ENCODE peak calls at places on chromosomes 5 and 9, in six cellular contexts. M is AG04449; P is CD8-positive, alpha-beta T cell; E is fibroblast of lung; S is AG10803; Z is heart left ventricle. H is an unnamed sample.
A peak's percentile ranks its signal among the peaks of the same experiment; 100 is the strongest.

GRCh38 chr5:107653685-107654084 is 17.1 kb downstream of the EFNA5 start:
- DNase-seq in M (no peak), P (no peak), E (no peak), S (no peak), Z (no peak), H (no peak)

GRCh38 chr5:176768174-176768970 is 42.0 kb upstream of the UNC5A start:
- DNase-seq in M (no peak), P (no peak), E (no peak), S (no peak), Z (no peak), H (no peak)

GRCh38 chr5:95068303-95068702 is 216.6 kb downstream of the MCTP1 start:
- DNase-seq in M (no peak), P (no peak), E (no peak), S (no peak), Z (no peak), H (no peak)

GRCh38 chr9:127457191-127457878 is 6.0 kb downstream of the LRSAM1 start:
- DNase-seq in M (no peak), P (no peak), E (no peak), S (no peak), Z (no peak), H (no peak)

GRCh38 chr9:123749580-123750202 is 180.2 kb downstream of the DENND1A start:
- DNase-seq in M (no peak), P (no peak), E (peak; percentile 44), S (no peak), Z (no peak), H (peak; percentile 33)

GRCh38 chr5:144267961-144268513 is 97.4 kb downstream of the KCTD16 start:
- DNase-seq in M (no peak), P (no peak), E (no peak), S (no peak), Z (no peak), H (no peak)

GRCh38 chr5:175520321-175520720 is 42.0 kb downstream of the SFXN1 start:
- DNase-seq in M (no peak), P (no peak), E (no peak), S (no peak), Z (no peak), H (no peak)

GRCh38 chr5:116340799-116341198 is 233.8 kb downstream of the SEMA6A start:
- DNase-seq in M (no peak), P (no peak), E (no peak), S (no peak), Z (no peak), H (no peak)

GRCh38 chr5:176886336-176887251 is 12.6 kb downstream of the HK3 start:
- DNase-seq in M (no peak), P (no peak), E (no peak), S (no peak), Z (peak; percentile 42), H (no peak)

GRCh38 chr5:98880151-98880550 is 48.7 kb downstream of the CHD1 start:
- DNase-seq in M (no peak), P (no peak), E (peak; percentile 70), S (no peak), Z (no peak), H (no peak)

GRCh38 chr9:137243626-137244485 is 2.8 kb downstream of the TUBB4B start:
- DNase-seq in M (no peak), P (no peak), E (no peak), S (no peak), Z (no peak), H (no peak)

GRCh38 chr5:179263391-179264052 is 81.7 kb downstream of the ADAMTS2 start:
- DNase-seq in M (no peak), P (no peak), E (no peak), S (no peak), Z (peak; percentile 60), H (no peak)

GRCh38 chr9:18255747-18256146 is 218.2 kb upstream of the ADAMTSL1 start:
- DNase-seq in M (no peak), P (no peak), E (peak; percentile 38), S (no peak), Z (no peak), H (no peak)
- H3K4me3 ChIP-seq in M (no peak overlapping the region), P (no peak overlapping the region), E (no peak overlapping the region), S (no peak overlapping the region), Z (no peak overlapping the region), H (no peak overlapping the region)

GRCh38 chr5:73363911-73364730 is 84.5 kb downstream of the FOXD1 start:
- DNase-seq in M (no peak), P (no peak), E (peak; percentile 83), S (peak; percentile 99), Z (no peak), H (peak; percentile 62)
- TF ChIP-seq CTCF in M (peak; percentile 19), P (no peak), E (peak; percentile 20), S (peak; percentile 65), Z (no peak), H (no peak)

GRCh38 chr5:153491408-153491807 is 938 bp downstream of the GRIA1 start:
- DNase-seq in M (no peak), P (no peak), E (no peak), S (no peak), Z (no peak), H (no peak)
- H3K4me3 ChIP-seq in M (peak overlapping the region; percentile 62), P (no peak overlapping the region), E (peak overlapping the region; percentile 46), S (peak overlapping the region; percentile 66), Z (no peak overlapping the region), H (peak overlapping the region; percentile 54)

GRCh38 chr9:117714282-117714681 is 10.1 kb downstream of the TLR4 start:
- DNase-seq in M (no peak), P (no peak), E (no peak), S (no peak), Z (no peak), H (no peak)
- TF ChIP-seq CTCF in M (no peak), P (no peak), E (no peak), S (no peak), Z (no peak), H (no peak)

DNA sequence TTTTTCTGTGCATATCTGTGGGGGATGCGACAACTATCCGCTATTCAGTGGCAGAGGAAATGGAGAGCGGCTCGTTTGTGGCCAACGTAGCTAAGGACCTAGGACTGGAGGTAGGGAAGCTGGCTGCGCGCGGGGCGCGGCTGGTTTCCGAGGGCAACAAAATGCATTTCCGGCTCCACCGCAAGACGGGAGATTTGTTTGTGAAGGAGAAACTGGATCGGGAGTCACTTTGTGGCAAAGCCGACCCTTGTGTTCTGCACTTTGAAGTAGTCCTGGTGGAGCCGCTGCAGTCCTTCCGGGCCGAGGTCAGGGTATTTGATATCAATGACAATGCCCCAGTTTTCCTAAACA is 327 bp downstream of the PCDHB1 start:
- DNase-seq in M (no peak), P (no peak), E (no peak), S (no peak), Z (no peak), H (no peak)
- H3K4me3 ChIP-seq in M (no peak overlapping the region), P (peak overlapping the region; percentile 23), E (peak overlapping the region; percentile 44), S (peak overlapping the region; percentile 46), Z (peak overlapping the region; percentile 62), H (peak overlapping the region; percentile 32)

H was measured in fibroblast of villous mesenchyme.